ENCODE peak calls at places on chromosomes 1 and 21, in seven cellular contexts. One of them, this sample, is unnamed.
A peak's percentile ranks its signal among the peaks of the same experiment; 100 is the strongest.

GRCh38 chr1:184272178-184272866 is 114.5 kb upstream of the C1orf21 start:
- DNase-seq in NCI-H1436: no peak
- DNase-seq in T-helper 17 cell: no peak
- DNase-seq in cardiac fibroblast: no peak
- DNase-seq in H54: peak; percentile 41
- DNase-seq in AG10803: no peak
- DNase-seq in amygdala: no peak
- DNase-seq in this sample: no peak

GRCh38 chr1:184941735-184942134 is 32.6 kb downstream of the NIBAN1 start:
- DNase-seq in NCI-H1436: no peak
- DNase-seq in T-helper 17 cell: no peak
- DNase-seq in cardiac fibroblast: no peak
- DNase-seq in H54: no peak
- DNase-seq in AG10803: no peak
- DNase-seq in amygdala: no peak
- DNase-seq in this sample: no peak

GRCh38 chr1:18998016-18998724 is 41.7 kb upstream of the IFFO2 start:
- DNase-seq in NCI-H1436: no peak
- DNase-seq in T-helper 17 cell: no peak
- DNase-seq in cardiac fibroblast: no peak
- DNase-seq in H54: no peak
- DNase-seq in AG10803: peak; percentile 11
- DNase-seq in amygdala: no peak
- DNase-seq in this sample: no peak

GRCh38 chr1:31891280-31891679 is 46.9 kb downstream of the PTP4A2 start:
- DNase-seq in NCI-H1436: no peak
- DNase-seq in T-helper 17 cell: no peak
- DNase-seq in cardiac fibroblast: no peak
- DNase-seq in H54: no peak
- DNase-seq in AG10803: no peak
- DNase-seq in amygdala: no peak
- DNase-seq in this sample: no peak

GRCh38 chr1:15684468-15685283 is 556 bp downstream of the PLEKHM2 start:
- DNase-seq in NCI-H1436: no peak
- DNase-seq in T-helper 17 cell: no peak
- DNase-seq in cardiac fibroblast: no peak
- DNase-seq in H54: peak; percentile 52
- DNase-seq in AG10803: no peak
- DNase-seq in amygdala: no peak
- DNase-seq in this sample: peak; percentile 37

GRCh38 chr21:41589131-41589530 is 81.2 kb upstream of the TMPRSS2 start:
- DNase-seq in NCI-H1436: no peak
- DNase-seq in T-helper 17 cell: no peak
- DNase-seq in cardiac fibroblast: no peak
- DNase-seq in H54: no peak
- DNase-seq in AG10803: no peak
- DNase-seq in amygdala: no peak
- DNase-seq in this sample: no peak

GRCh38 chr1:229022595-229023350 is 248.1 kb upstream of the RAB4A start:
- DNase-seq in NCI-H1436: no peak
- DNase-seq in T-helper 17 cell: no peak
- DNase-seq in cardiac fibroblast: peak; percentile 46
- DNase-seq in H54: no peak
- DNase-seq in AG10803: no peak
- DNase-seq in amygdala: peak; percentile 80
- DNase-seq in this sample: peak; percentile 43

GRCh38 chr1:7770939-7771672 is at the start of gene VAMP3:
- DNase-seq in NCI-H1436: peak; percentile 64
- DNase-seq in T-helper 17 cell: peak; percentile 76
- DNase-seq in cardiac fibroblast: peak; percentile 86
- DNase-seq in H54: peak; percentile 49
- DNase-seq in AG10803: peak; percentile 74
- DNase-seq in amygdala: peak; percentile 88
- DNase-seq in this sample: peak; percentile 78

GRCh38 chr1:6596351-6596750 is 6.3 kb downstream of the KLHL21 start:
- DNase-seq in NCI-H1436: no peak
- DNase-seq in T-helper 17 cell: no peak
- DNase-seq in cardiac fibroblast: no peak
- DNase-seq in H54: no peak
- DNase-seq in AG10803: no peak
- DNase-seq in amygdala: no peak
- DNase-seq in this sample: no peak

GRCh38 chr1:32142446-32143301 is 34.8 kb downstream of the KPNA6 start:
- DNase-seq in NCI-H1436: no peak
- DNase-seq in T-helper 17 cell: no peak
- DNase-seq in cardiac fibroblast: peak; percentile 85
- DNase-seq in H54: peak; percentile 35
- DNase-seq in AG10803: peak; percentile 95
- DNase-seq in amygdala: no peak
- DNase-seq in this sample: peak; percentile 5

GRCh38 chr1:56424744-56425493 is 154.4 kb downstream of the PLPP3 start:
- DNase-seq in NCI-H1436: no peak
- DNase-seq in T-helper 17 cell: no peak
- DNase-seq in cardiac fibroblast: peak; percentile 58
- DNase-seq in H54: peak; percentile 39
- DNase-seq in AG10803: peak; percentile 10
- DNase-seq in amygdala: no peak
- DNase-seq in this sample: no peak

GRCh38 chr1:220702733-220703704 is 12.9 kb downstream of the C1orf115 start:
- DNase-seq in NCI-H1436: no peak
- DNase-seq in T-helper 17 cell: no peak
- DNase-seq in cardiac fibroblast: no peak
- DNase-seq in H54: no peak
- DNase-seq in AG10803: no peak
- DNase-seq in amygdala: no peak
- DNase-seq in this sample: no peak

GRCh38 chr1:62436466-62437272 is at the start of gene USP1:
- DNase-seq in NCI-H1436: peak; percentile 99
- DNase-seq in T-helper 17 cell: peak; percentile 94
- DNase-seq in cardiac fibroblast: peak; percentile 100
- DNase-seq in H54: peak; percentile 87
- DNase-seq in AG10803: peak; percentile 100
- DNase-seq in amygdala: peak; percentile 97
- DNase-seq in this sample: peak; percentile 94

GRCh38 chr1:88935522-88936222 is 44.3 kb upstream of the GTF2B start:
- DNase-seq in NCI-H1436: no peak
- DNase-seq in T-helper 17 cell: no peak
- DNase-seq in cardiac fibroblast: peak; percentile 64
- DNase-seq in H54: peak; percentile 24
- DNase-seq in AG10803: peak; percentile 48
- DNase-seq in amygdala: no peak
- DNase-seq in this sample: peak; percentile 19

GRCh38 chr21:29187939-29188338 is 57.5 kb downstream of the MAP3K7CL start:
- DNase-seq in NCI-H1436: no peak
- DNase-seq in T-helper 17 cell: no peak
- DNase-seq in cardiac fibroblast: peak; percentile 91
- DNase-seq in H54: peak; percentile 40
- DNase-seq in AG10803: peak; percentile 92
- DNase-seq in amygdala: no peak
- DNase-seq in this sample: no peak

GRCh38 chr1:232662910-232663309 is 33.0 kb upstream of the SIPA1L2 start:
- DNase-seq in NCI-H1436: no peak
- DNase-seq in T-helper 17 cell: no peak
- DNase-seq in cardiac fibroblast: no peak
- DNase-seq in H54: no peak
- DNase-seq in AG10803: peak; percentile 11
- DNase-seq in amygdala: no peak
- DNase-seq in this sample: no peak

GRCh38 chr1:234553241-234554156 is 56.5 kb downstream of the IRF2BP2 start:
- DNase-seq in NCI-H1436: no peak
- DNase-seq in T-helper 17 cell: no peak
- DNase-seq in cardiac fibroblast: peak; percentile 93
- DNase-seq in H54: no peak
- DNase-seq in AG10803: peak; percentile 95
- DNase-seq in amygdala: no peak
- DNase-seq in this sample: no peak

GRCh38 chr1:43036457-43036827 is 77.8 kb upstream of the SLC2A1 start:
- DNase-seq in NCI-H1436: no peak
- DNase-seq in T-helper 17 cell: no peak
- DNase-seq in cardiac fibroblast: no peak
- DNase-seq in H54: no peak
- DNase-seq in AG10803: peak; percentile 65
- DNase-seq in amygdala: no peak
- DNase-seq in this sample: no peak

GRCh38 chr1:213123532-213123931 is 72.5 kb downstream of the RPS6KC1 start:
- DNase-seq in NCI-H1436: no peak
- DNase-seq in T-helper 17 cell: no peak
- DNase-seq in cardiac fibroblast: peak; percentile 44
- DNase-seq in H54: no peak
- DNase-seq in AG10803: peak; percentile 40
- DNase-seq in amygdala: no peak
- DNase-seq in this sample: no peak

GRCh38 chr1:84797603-84798002 is 95.4 kb downstream of the LPAR3 start:
- DNase-seq in NCI-H1436: no peak
- DNase-seq in T-helper 17 cell: no peak
- DNase-seq in cardiac fibroblast: no peak
- DNase-seq in H54: no peak
- DNase-seq in AG10803: no peak
- DNase-seq in amygdala: no peak
- DNase-seq in this sample: no peak

This sample was measured in neural crest cell.